ENCODE peak calls at places on chromosomes 6 and 20, in six cellular contexts. J is tibial artery, S is fibroblast of the aortic adventitia, Q is HCT116, B is esophagus squamous epithelium, Y is cardiac muscle cell. F is an unnamed sample.

GRCh38 chr20:10277616-10278015 is 59.0 kb downstream of the SNAP25 start:
- DNase-seq in J (no peak), S (no peak), Q (no peak), B (no peak), Y (no peak), F (no peak)

GRCh38 chr20:58308680-58309527 is 611 bp upstream of the RAB22A start:
- DNase-seq in J (peak), S (peak), Q (no peak), B (no peak), Y (peak), F (no peak)

GRCh38 chr20:46419882-46420281 is 13.5 kb upstream of the ELMO2 start:
- DNase-seq in J (no peak), S (no peak), Q (no peak), B (no peak), Y (no peak), F (no peak)

GRCh38 chr6:20542927-20543602 is 8.8 kb downstream of the CDKAL1 start:
- DNase-seq in J (no peak), S (peak), Q (no peak), B (no peak), Y (peak), F (no peak)

GRCh38 chr6:134482585-134483346 is 164.9 kb upstream of the SGK1 start:
- DNase-seq in J (peak), S (peak), Q (no peak), B (no peak), Y (peak), F (no peak)

GRCh38 chr20:17849901-17850673 is 118.5 kb downstream of the SNX5 start:
- DNase-seq in J (peak), S (peak), Q (peak), B (no peak), Y (peak), F (peak)

GRCh38 chr6:10999994-11000393 is 44.1 kb downstream of the ELOVL2 start:
- DNase-seq in J (no peak), S (peak), Q (no peak), B (no peak), Y (peak), F (no peak)

GRCh38 chr6:2412731-2413130 is 167.3 kb upstream of the GMDS start:
- DNase-seq in J (no peak), S (peak), Q (no peak), B (no peak), Y (peak), F (peak)

GRCh38 chr6:139904158-139904533 is 529.7 kb upstream of the CITED2 start:
- DNase-seq in J (no peak), S (no peak), Q (no peak), B (no peak), Y (no peak), F (no peak)

GRCh38 chr6:106823732-106824351 is 150.7 kb downstream of the CD24 start:
- DNase-seq in J (no peak), S (no peak), Q (no peak), B (no peak), Y (no peak), F (no peak)

GRCh38 chr6:157242791-157243190 is 80.5 kb downstream of the TMEM242 start:
- DNase-seq in J (no peak), S (no peak), Q (no peak), B (no peak), Y (no peak), F (no peak)

GRCh38 chr6:99867026-99867425 is 127.0 kb downstream of the MCHR2 start:
- DNase-seq in J (no peak), S (no peak), Q (no peak), B (no peak), Y (no peak), F (no peak)

GRCh38 chr6:129136751-129137150 is 253.8 kb downstream of the LAMA2 start:
- DNase-seq in J (no peak), S (no peak), Q (no peak), B (no peak), Y (no peak), F (no peak)

GRCh38 chr6:127900935-127901334 is at the start of gene THEMIS:
- DNase-seq in J (no peak), S (no peak), Q (no peak), B (no peak), Y (no peak), F (no peak)

GRCh38 chr20:58614984-58615760 is 35.9 kb upstream of the STX16 start:
- DNase-seq in J (no peak), S (no peak), Q (no peak), B (no peak), Y (no peak), F (no peak)

GRCh38 chr6:48476257-48476656 is 365.3 kb upstream of the PTCHD4 start:
- DNase-seq in J (no peak), S (peak), Q (no peak), B (no peak), Y (peak), F (no peak)

DNA sequence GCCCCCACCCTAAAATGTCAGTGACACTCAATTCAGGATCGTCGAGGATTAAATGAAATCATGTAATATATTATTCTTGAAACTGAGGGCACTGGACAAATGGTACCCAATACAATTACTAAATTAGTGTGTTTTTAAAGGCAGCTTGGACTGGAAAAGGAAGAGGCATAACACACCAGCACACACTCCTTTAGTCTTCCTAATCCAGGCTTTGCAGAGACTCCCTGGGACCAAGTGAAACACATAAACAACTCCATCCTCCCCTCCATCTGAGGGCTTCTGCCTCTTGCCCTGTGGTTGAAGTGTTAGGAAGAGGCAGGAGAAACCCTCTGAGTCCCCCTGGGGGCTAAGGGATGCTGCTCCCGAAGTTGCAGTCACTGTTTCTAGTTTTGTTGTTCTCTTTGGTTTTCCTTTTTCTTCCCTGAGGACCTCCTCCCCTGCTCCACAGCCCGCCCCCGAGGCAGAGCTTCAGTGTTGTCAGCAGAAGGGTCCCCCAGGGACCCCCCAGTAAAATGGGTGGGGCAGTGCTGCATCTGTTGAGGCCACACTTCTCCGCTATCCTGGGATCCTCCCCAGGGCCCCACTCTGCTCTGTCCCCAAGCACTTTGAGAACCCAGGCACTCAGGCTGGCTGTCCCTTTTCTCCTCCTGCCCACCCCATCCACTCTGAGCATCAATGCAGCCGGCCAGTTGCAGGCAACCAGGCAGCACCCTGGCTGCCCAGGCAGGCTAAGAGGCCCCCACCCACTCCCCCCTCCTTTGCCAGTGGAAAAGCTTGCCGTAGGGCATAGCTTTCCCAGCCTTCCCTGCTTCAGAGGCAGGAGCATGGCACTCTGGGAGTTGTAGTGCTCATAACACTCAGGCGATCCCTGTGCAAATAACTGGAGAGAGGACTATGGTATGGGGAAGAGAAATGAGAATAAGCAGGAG is 5.9 kb downstream of the TMEM63B start:
- DNase-seq in J (peak), S (peak), Q (peak), B (no peak), Y (peak), F (no peak)
- TF ChIP-seq CTCF in J (no peak), S (no peak), Q (no peak), B (no peak), Y (no peak), F (peak)

DNA sequence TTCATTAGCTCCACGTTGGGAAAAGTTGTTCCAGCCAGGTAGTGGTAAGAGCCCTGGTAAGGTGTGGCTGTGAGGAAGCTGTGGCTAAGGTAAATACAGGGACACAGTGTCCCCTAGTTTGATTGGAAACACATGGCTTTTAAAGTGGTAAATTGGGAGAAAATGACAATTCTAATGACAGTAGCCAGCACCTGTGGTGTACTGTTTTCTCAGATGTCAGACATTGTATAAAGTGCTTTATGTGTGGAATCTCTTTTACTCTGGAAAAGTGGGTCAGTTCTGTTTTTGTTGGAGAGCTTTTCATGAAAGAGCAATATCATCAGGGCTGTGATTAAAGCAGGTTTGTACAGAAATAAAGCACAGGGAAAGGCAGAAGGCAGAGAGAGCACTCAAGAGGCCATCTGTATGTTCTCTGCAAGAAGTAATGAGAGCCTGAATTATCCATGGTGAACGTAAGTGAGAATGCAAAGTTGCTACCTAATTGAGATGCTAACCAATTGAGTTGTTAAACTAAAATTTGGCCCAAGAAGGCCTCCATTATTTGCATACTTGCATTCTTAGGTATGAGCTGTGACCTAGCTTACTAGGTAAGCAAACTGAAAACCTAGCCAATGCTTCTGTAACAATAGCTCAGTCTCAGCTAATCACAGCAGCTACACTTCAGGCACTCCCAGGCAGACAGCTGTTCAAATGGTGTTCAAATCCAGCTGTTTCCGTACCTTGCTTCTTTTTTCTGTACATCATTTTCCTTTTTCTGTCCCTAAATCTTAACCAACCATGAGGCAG is 28.2 kb downstream of the MRAP2 start:
- DNase-seq in J (no peak), S (no peak), Q (no peak), B (no peak), Y (no peak), F (no peak)
- H3K4me3 ChIP-seq in J (no peak), S (no peak), Q (no peak), B (no peak), Y (no peak), F (no peak)

DNA sequence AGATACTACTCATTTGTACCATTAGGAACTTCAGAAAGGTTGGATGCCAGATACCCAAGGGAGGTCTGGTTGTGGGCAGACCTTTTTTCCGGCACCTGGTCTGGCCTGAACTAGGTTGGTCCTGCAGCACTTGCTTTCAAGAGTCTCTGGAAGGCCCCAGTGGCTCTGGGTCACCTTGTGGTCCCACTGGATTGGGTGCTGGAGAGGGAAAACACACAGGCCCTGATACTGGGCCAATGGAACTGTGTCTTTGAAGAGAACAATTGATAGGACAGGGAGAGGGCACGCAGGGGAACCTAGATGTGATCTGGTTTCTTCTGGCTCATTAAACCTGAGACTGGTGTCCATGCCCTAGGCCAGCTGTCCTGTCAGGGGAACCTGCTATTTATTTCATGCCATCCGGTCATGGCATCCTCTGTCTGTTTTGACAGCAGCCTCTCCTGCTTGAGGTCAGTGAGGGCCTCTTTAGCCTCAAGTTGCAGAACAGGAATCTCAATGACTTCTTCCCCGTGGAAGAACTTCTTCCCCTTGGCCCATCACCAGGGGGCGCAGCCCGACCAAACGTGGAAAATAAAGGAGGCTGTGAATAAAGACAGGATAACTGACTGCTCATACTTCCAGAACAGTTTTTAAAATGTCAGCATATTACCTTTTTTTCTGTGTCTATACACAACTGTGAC is 25.0 kb downstream of the TAF8 start:
- DNase-seq in J (peak), S (peak), Q (no peak), B (no peak), Y (peak), F (peak)
- TF ChIP-seq CTCF in J (peak), S (peak), Q (peak), B (peak), Y (peak), F (peak)

DNA sequence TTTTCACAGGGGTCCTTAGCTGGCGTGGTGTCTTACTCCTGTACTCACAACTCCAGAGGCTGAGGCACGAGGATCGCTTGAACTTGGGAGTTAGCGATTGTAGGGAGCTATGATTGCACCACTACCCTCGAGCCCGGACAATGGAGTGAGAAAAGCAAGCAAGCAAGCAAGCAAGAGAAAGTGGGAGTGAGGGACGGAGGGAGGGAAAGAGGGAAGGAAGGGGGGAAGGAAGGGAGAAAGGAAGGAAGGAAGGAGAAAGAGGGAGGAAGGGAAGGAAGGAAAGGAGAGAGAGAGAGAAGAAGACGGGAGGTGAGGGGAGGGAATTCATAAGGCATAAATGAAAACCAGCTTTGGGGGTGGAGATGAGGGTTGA is 120.5 kb downstream of the TRIM27 start:
- DNase-seq in J (no peak), S (no peak), Q (no peak), B (no peak), Y (no peak), F (no peak)
- H3K4me3 ChIP-seq in J (no peak), S (no peak), Q (no peak), B (no peak), Y (no peak), F (no peak)

GRCh38 chr6:156189195-156189594 is 588.0 kb upstream of the ARID1B start:
- DNase-seq in J (no peak), S (no peak), Q (no peak), B (no peak), Y (no peak), F (no peak)
- TF ChIP-seq CTCF in J (no peak), S (no peak), Q (no peak), B (no peak), Y (no peak), F (no peak)

DNA sequence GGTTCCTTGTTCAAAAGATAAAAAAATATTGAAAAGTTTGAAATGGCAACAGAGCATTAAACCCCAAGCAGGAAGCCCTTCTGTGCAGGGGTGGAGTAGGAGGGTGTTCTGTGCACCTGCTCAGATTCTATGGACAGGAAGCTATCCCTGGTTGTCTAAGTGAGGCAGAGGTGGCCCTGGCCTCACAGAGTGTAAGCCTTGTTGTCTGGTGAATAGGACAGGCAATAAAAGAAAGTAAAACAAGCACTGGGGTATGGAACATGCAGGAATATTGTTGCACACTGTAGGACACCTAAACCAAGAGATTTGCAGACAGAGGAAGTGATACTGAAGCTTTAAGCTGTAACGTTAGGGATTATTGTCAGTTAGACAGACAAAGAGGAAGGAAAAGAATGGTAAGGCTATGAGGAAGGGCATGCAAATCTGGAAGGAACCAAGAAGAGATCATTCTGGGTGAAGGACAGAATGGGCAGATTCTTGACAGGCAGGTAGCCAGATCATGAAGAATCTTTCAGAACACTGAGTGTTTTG is 66.8 kb downstream of the TBC1D7 start:
- DNase-seq in J (no peak), S (no peak), Q (no peak), B (no peak), Y (no peak), F (no peak)
- H3K4me3 ChIP-seq in J (no peak), S (no peak), Q (no peak), B (no peak), Y (no peak), F (no peak)

F was measured in BJ.